ENCODE peak calls at places on chromosomes 13 and 19, in ten cellular contexts. One of them, this sample, is unnamed. For H3K4me1 and H3K9me3, the result is how much of the 10 kb centered on the place peaks cover.

GRCh38 chr19:47644743-47645499 is 36.0 kb downstream of the BICRA start:
- DNase-seq in A549: no peak
- DNase-seq in tibial nerve: no peak
- DNase-seq in suprapubic skin: no peak
- DNase-seq in esophagus muscularis mucosa: no peak
- DNase-seq in ovary: no peak
- DNase-seq in SK-N-SH: no peak
- DNase-seq in transverse colon: no peak
- DNase-seq in HepG2: no peak
- DNase-seq in upper lobe of left lung: no peak
- DNase-seq in this sample: no peak

GRCh38 chr13:22103628-22104027 is 432.8 kb downstream of the FGF9 start:
- DNase-seq in A549: no peak
- DNase-seq in tibial nerve: no peak
- DNase-seq in suprapubic skin: no peak
- DNase-seq in esophagus muscularis mucosa: no peak
- DNase-seq in ovary: no peak
- DNase-seq in SK-N-SH: no peak
- DNase-seq in transverse colon: no peak
- DNase-seq in HepG2: no peak
- DNase-seq in upper lobe of left lung: no peak
- DNase-seq in this sample: no peak

GRCh38 chr19:1343026-1343425 is 40.7 kb upstream of the NDUFS7 start:
- DNase-seq in A549: no peak
- DNase-seq in tibial nerve: no peak
- DNase-seq in suprapubic skin: no peak
- DNase-seq in esophagus muscularis mucosa: no peak
- DNase-seq in ovary: no peak
- DNase-seq in SK-N-SH: no peak
- DNase-seq in transverse colon: no peak
- DNase-seq in HepG2: no peak
- DNase-seq in upper lobe of left lung: no peak
- DNase-seq in this sample: no peak

GRCh38 chr19:35268546-35269424 is at the start of gene USF2:
- DNase-seq in A549: peak
- DNase-seq in tibial nerve: peak
- DNase-seq in suprapubic skin: no peak
- DNase-seq in esophagus muscularis mucosa: no peak
- DNase-seq in ovary: peak
- DNase-seq in SK-N-SH: peak
- DNase-seq in transverse colon: peak
- DNase-seq in HepG2: peak
- DNase-seq in upper lobe of left lung: peak
- DNase-seq in this sample: peak

GRCh38 chr19:35039881-35040456 is 1.6 kb upstream of the HPN start:
- DNase-seq in A549: no peak
- DNase-seq in tibial nerve: no peak
- DNase-seq in suprapubic skin: no peak
- DNase-seq in esophagus muscularis mucosa: no peak
- DNase-seq in ovary: peak
- DNase-seq in SK-N-SH: no peak
- DNase-seq in transverse colon: no peak
- DNase-seq in HepG2: peak
- DNase-seq in upper lobe of left lung: peak
- DNase-seq in this sample: no peak

GRCh38 chr13:112720251-112720650 is 30.4 kb downstream of the ATP11A start:
- DNase-seq in A549: no peak
- DNase-seq in tibial nerve: no peak
- DNase-seq in suprapubic skin: peak
- DNase-seq in esophagus muscularis mucosa: no peak
- DNase-seq in ovary: peak
- DNase-seq in SK-N-SH: no peak
- DNase-seq in transverse colon: no peak
- DNase-seq in HepG2: no peak
- DNase-seq in upper lobe of left lung: no peak
- DNase-seq in this sample: no peak

GRCh38 chr19:11052391-11052790 is 36.9 kb upstream of the LDLR start:
- DNase-seq in A549: no peak
- DNase-seq in tibial nerve: no peak
- DNase-seq in suprapubic skin: no peak
- DNase-seq in esophagus muscularis mucosa: no peak
- DNase-seq in ovary: no peak
- DNase-seq in SK-N-SH: no peak
- DNase-seq in transverse colon: no peak
- DNase-seq in HepG2: no peak
- DNase-seq in upper lobe of left lung: no peak
- DNase-seq in this sample: no peak

GRCh38 chr13:46315491-46316075 is 71.5 kb downstream of the RUBCNL start:
- DNase-seq in A549: no peak
- DNase-seq in tibial nerve: no peak
- DNase-seq in suprapubic skin: no peak
- DNase-seq in esophagus muscularis mucosa: no peak
- DNase-seq in ovary: no peak
- DNase-seq in SK-N-SH: no peak
- DNase-seq in transverse colon: no peak
- DNase-seq in HepG2: no peak
- DNase-seq in upper lobe of left lung: no peak
- DNase-seq in this sample: no peak

GRCh38 chr19:11164879-11165406 is 9.4 kb upstream of the SPC24 start:
- DNase-seq in A549: no peak
- DNase-seq in tibial nerve: peak
- DNase-seq in suprapubic skin: peak
- DNase-seq in esophagus muscularis mucosa: peak
- DNase-seq in ovary: peak
- DNase-seq in SK-N-SH: no peak
- DNase-seq in transverse colon: peak
- DNase-seq in HepG2: no peak
- DNase-seq in upper lobe of left lung: no peak
- DNase-seq in this sample: peak

GRCh38 chr19:9139609-9140158 is 513 bp upstream of the ZNF317 start:
- DNase-seq in A549: no peak
- DNase-seq in tibial nerve: no peak
- DNase-seq in suprapubic skin: no peak
- DNase-seq in esophagus muscularis mucosa: no peak
- DNase-seq in ovary: no peak
- DNase-seq in SK-N-SH: no peak
- DNase-seq in transverse colon: no peak
- DNase-seq in HepG2: no peak
- DNase-seq in upper lobe of left lung: no peak
- DNase-seq in this sample: no peak

GRCh38 chr13:80131204-80131603 is 209.7 kb downstream of the SPRY2 start:
- DNase-seq in A549: peak
- DNase-seq in tibial nerve: peak
- DNase-seq in suprapubic skin: peak
- DNase-seq in esophagus muscularis mucosa: no peak
- DNase-seq in ovary: peak
- DNase-seq in SK-N-SH: peak
- DNase-seq in transverse colon: peak
- DNase-seq in HepG2: no peak
- DNase-seq in upper lobe of left lung: peak
- DNase-seq in this sample: peak

GRCh38 chr13:77330009-77330471 is 3.1 kb upstream of the MYCBP2 start:
- DNase-seq in A549: no peak
- DNase-seq in tibial nerve: no peak
- DNase-seq in suprapubic skin: no peak
- DNase-seq in esophagus muscularis mucosa: no peak
- DNase-seq in ovary: no peak
- DNase-seq in SK-N-SH: no peak
- DNase-seq in transverse colon: no peak
- DNase-seq in HepG2: no peak
- DNase-seq in upper lobe of left lung: no peak
- DNase-seq in this sample: no peak

GRCh38 chr13:52454825-52455676 is at the start of gene CKAP2:
- DNase-seq in A549: peak
- DNase-seq in tibial nerve: peak
- DNase-seq in suprapubic skin: peak
- DNase-seq in esophagus muscularis mucosa: peak
- DNase-seq in ovary: peak
- DNase-seq in SK-N-SH: peak
- DNase-seq in transverse colon: peak
- DNase-seq in HepG2: peak
- DNase-seq in upper lobe of left lung: peak
- DNase-seq in this sample: peak

GRCh38 chr13:52450012-52450792 is at the start of gene VPS36:
- DNase-seq in A549: peak
- DNase-seq in tibial nerve: peak
- DNase-seq in suprapubic skin: peak
- DNase-seq in esophagus muscularis mucosa: peak
- DNase-seq in ovary: peak
- DNase-seq in SK-N-SH: peak
- DNase-seq in transverse colon: peak
- DNase-seq in HepG2: peak
- DNase-seq in upper lobe of left lung: peak
- DNase-seq in this sample: peak

GRCh38 chr13:52454459-52454824 is 836 bp upstream of the CKAP2 start:
- DNase-seq in A549: no peak
- DNase-seq in tibial nerve: no peak
- DNase-seq in suprapubic skin: no peak
- DNase-seq in esophagus muscularis mucosa: no peak
- DNase-seq in ovary: no peak
- DNase-seq in SK-N-SH: peak
- DNase-seq in transverse colon: peak
- DNase-seq in HepG2: no peak
- DNase-seq in upper lobe of left lung: no peak
- DNase-seq in this sample: no peak

GRCh38 chr13:52450793-52451116 is 321 bp upstream of the VPS36 start:
- DNase-seq in A549: no peak
- DNase-seq in tibial nerve: no peak
- DNase-seq in suprapubic skin: no peak
- DNase-seq in esophagus muscularis mucosa: no peak
- DNase-seq in ovary: no peak
- DNase-seq in SK-N-SH: no peak
- DNase-seq in transverse colon: no peak
- DNase-seq in HepG2: no peak
- DNase-seq in upper lobe of left lung: no peak
- DNase-seq in this sample: no peak

GRCh38 chr13:52452470-52452869 is 2.0 kb upstream of the VPS36 start:
- DNase-seq in A549: no peak
- DNase-seq in tibial nerve: no peak
- DNase-seq in suprapubic skin: no peak
- DNase-seq in esophagus muscularis mucosa: no peak
- DNase-seq in ovary: no peak
- DNase-seq in SK-N-SH: no peak
- DNase-seq in transverse colon: no peak
- DNase-seq in HepG2: no peak
- DNase-seq in upper lobe of left lung: no peak
- DNase-seq in this sample: no peak
- H3K4me1 ChIP-seq in A549: under half
- H3K4me1 ChIP-seq in tibial nerve: under half
- H3K4me1 ChIP-seq in suprapubic skin: half or more
- H3K4me1 ChIP-seq in esophagus muscularis mucosa: under half
- H3K4me1 ChIP-seq in ovary: under half
- H3K4me1 ChIP-seq in SK-N-SH: under half
- H3K4me1 ChIP-seq in transverse colon: under half
- H3K4me1 ChIP-seq in HepG2: under half
- H3K4me1 ChIP-seq in upper lobe of left lung: under half
- H3K4me1 ChIP-seq in this sample: half or more

GRCh38 chr19:36745870-36746269 is 26.7 kb downstream of the ZNF850 start:
- DNase-seq in A549: no peak
- DNase-seq in tibial nerve: no peak
- DNase-seq in suprapubic skin: no peak
- DNase-seq in esophagus muscularis mucosa: no peak
- DNase-seq in ovary: no peak
- DNase-seq in SK-N-SH: no peak
- DNase-seq in transverse colon: no peak
- DNase-seq in HepG2: no peak
- DNase-seq in upper lobe of left lung: no peak
- DNase-seq in this sample: no peak
- H3K9me3 ChIP-seq in A549: half or more
- H3K9me3 ChIP-seq in tibial nerve: under half
- H3K9me3 ChIP-seq in suprapubic skin: half or more
- H3K9me3 ChIP-seq in esophagus muscularis mucosa: under half
- H3K9me3 ChIP-seq in ovary: under half
- H3K9me3 ChIP-seq in SK-N-SH: half or more
- H3K9me3 ChIP-seq in transverse colon: half or more
- H3K9me3 ChIP-seq in HepG2: half or more
- H3K9me3 ChIP-seq in upper lobe of left lung: half or more
- H3K9me3 ChIP-seq in this sample: half or more

GRCh38 chr13:62356977-62357376 is 941.3 kb upstream of the PCDH20 start:
- DNase-seq in A549: no peak
- DNase-seq in tibial nerve: no peak
- DNase-seq in suprapubic skin: no peak
- DNase-seq in esophagus muscularis mucosa: no peak
- DNase-seq in ovary: no peak
- DNase-seq in SK-N-SH: no peak
- DNase-seq in transverse colon: no peak
- DNase-seq in HepG2: no peak
- DNase-seq in upper lobe of left lung: no peak
- DNase-seq in this sample: no peak

GRCh38 chr13:62360609-62361008 is 945.0 kb upstream of the PCDH20 start:
- DNase-seq in A549: no peak
- DNase-seq in tibial nerve: no peak
- DNase-seq in suprapubic skin: no peak
- DNase-seq in esophagus muscularis mucosa: no peak
- DNase-seq in ovary: no peak
- DNase-seq in SK-N-SH: peak
- DNase-seq in transverse colon: no peak
- DNase-seq in HepG2: no peak
- DNase-seq in upper lobe of left lung: no peak
- DNase-seq in this sample: no peak

GRCh38 chr13:62358646-62358932 is 942.9 kb upstream of the PCDH20 start:
- DNase-seq in A549: no peak
- DNase-seq in tibial nerve: no peak
- DNase-seq in suprapubic skin: no peak
- DNase-seq in esophagus muscularis mucosa: no peak
- DNase-seq in ovary: no peak
- DNase-seq in SK-N-SH: no peak
- DNase-seq in transverse colon: no peak
- DNase-seq in HepG2: no peak
- DNase-seq in upper lobe of left lung: no peak
- DNase-seq in this sample: no peak

GRCh38 chr13:62357887-62358645 is 942.4 kb upstream of the PCDH20 start:
- DNase-seq in A549: peak
- DNase-seq in tibial nerve: no peak
- DNase-seq in suprapubic skin: no peak
- DNase-seq in esophagus muscularis mucosa: no peak
- DNase-seq in ovary: no peak
- DNase-seq in SK-N-SH: no peak
- DNase-seq in transverse colon: no peak
- DNase-seq in HepG2: peak
- DNase-seq in upper lobe of left lung: no peak
- DNase-seq in this sample: no peak
- TF ChIP-seq EP300 in A549: no peak
- TF ChIP-seq EP300 in tibial nerve: no peak
- TF ChIP-seq EP300 in suprapubic skin: no peak
- TF ChIP-seq EP300 in esophagus muscularis mucosa: no peak
- TF ChIP-seq EP300 in ovary: no peak
- TF ChIP-seq EP300 in SK-N-SH: no peak
- TF ChIP-seq EP300 in transverse colon: no peak
- TF ChIP-seq EP300 in HepG2: no peak
- TF ChIP-seq EP300 in upper lobe of left lung: no peak
- TF ChIP-seq EP300 in this sample: no peak

DNA sequence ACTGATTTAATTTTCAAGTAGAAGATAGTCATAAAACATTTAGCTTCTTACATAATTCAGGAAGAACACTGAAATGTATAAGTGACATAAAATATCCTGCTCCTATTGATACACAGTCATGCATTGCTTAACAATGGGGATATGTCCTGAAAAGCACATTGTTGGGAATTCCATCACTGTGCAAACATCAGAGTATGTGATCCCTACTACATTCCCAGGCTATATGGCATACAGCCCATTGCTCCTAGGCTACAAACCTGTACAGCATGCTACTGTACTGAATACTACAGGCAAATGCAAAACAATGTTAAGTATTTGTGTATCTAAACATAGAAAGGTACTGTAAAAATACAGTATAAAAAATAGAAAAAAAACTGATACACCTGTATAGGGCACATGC is 723.9 kb upstream of the ARGLU1 start:
- DNase-seq in A549: no peak
- DNase-seq in tibial nerve: no peak
- DNase-seq in suprapubic skin: no peak
- DNase-seq in esophagus muscularis mucosa: no peak
- DNase-seq in ovary: no peak
- DNase-seq in SK-N-SH: no peak
- DNase-seq in transverse colon: no peak
- DNase-seq in HepG2: no peak
- DNase-seq in upper lobe of left lung: no peak
- DNase-seq in this sample: no peak
- H3K4me1 ChIP-seq in A549: under half
- H3K4me1 ChIP-seq in tibial nerve: under half
- H3K4me1 ChIP-seq in suprapubic skin: under half
- H3K4me1 ChIP-seq in esophagus muscularis mucosa: under half
- H3K4me1 ChIP-seq in ovary: under half
- H3K4me1 ChIP-seq in SK-N-SH: under half
- H3K4me1 ChIP-seq in transverse colon: under half
- H3K4me1 ChIP-seq in HepG2: under half
- H3K4me1 ChIP-seq in upper lobe of left lung: under half
- H3K4me1 ChIP-seq in this sample: under half